ENCODE peak calls at places on chromosome 2, in six cellular contexts. V is tibial artery, I is AG04449, L is cardiac fibroblast, R is esophagus squamous epithelium, P is lower lobe of right lung. W is an unnamed sample.

GRCh38 chr2:37340637-37341036 is 3.8 kb upstream of the QPCT start:
- DNase-seq in V (no peak), I (no peak), L (no peak), P (no peak), R (no peak), W (no peak)

GRCh38 chr2:32632089-32632488 is 4.2 kb downstream of the TTC27 start:
- DNase-seq in I (peak; percentile 34), P (no peak), L (peak; percentile 40), R (no peak), V (no peak), W (no peak)

GRCh38 chr2:69509011-69509749 is 71.9 kb upstream of the NFU1 start:
- DNase-seq in I (no peak), V (no peak), L (no peak), P (no peak), R (no peak), W (no peak)

GRCh38 chr2:17752892-17753802 is 463 bp downstream of the SMC6 start:
- DNase-seq in L (peak; percentile 41), R (no peak), I (no peak), V (peak; percentile 71), P (peak; percentile 75), W (peak; percentile 48)

GRCh38 chr2:237747189-237747588 is 51.4 kb upstream of the RBM44 start:
- DNase-seq in V (no peak), R (no peak), P (no peak), L (no peak), I (no peak), W (no peak)

GRCh38 chr2:218718058-218718457 is 7.4 kb downstream of the TTLL4 start:
- DNase-seq in P (no peak), V (no peak), R (no peak), I (no peak), L (no peak), W (no peak)

GRCh38 chr2:53210538-53210937 is 557.1 kb upstream of the CHAC2 start:
- DNase-seq in I (no peak), P (no peak), R (no peak), L (no peak), V (no peak), W (no peak)

GRCh38 chr2:148577845-148578492 is 66.6 kb upstream of the EPC2 start:
- DNase-seq in I (no peak), L (no peak), P (no peak), R (no peak), V (no peak), W (no peak)

GRCh38 chr2:43115884-43116283 is 110.5 kb downstream of the ZFP36L2 start:
- DNase-seq in L (no peak), R (no peak), P (no peak), I (no peak), V (no peak), W (peak; percentile 10)

GRCh38 chr2:148259674-148260073 is 238.8 kb downstream of the MBD5 start:
- DNase-seq in P (no peak), L (no peak), R (no peak), V (no peak), I (no peak), W (no peak)

GRCh38 chr2:437772-438393 is 150.0 kb upstream of the ALKAL2 start:
- DNase-seq in I (no peak), P (no peak), V (no peak), L (no peak), R (peak; percentile 22), W (no peak)

GRCh38 chr2:182890773-182891381 is 24.4 kb upstream of the FRZB start:
- DNase-seq in L (no peak), P (no peak), R (no peak), I (no peak), V (no peak), W (no peak)
- H3K4me3 ChIP-seq in L (no peak overlapping the region), P (no peak overlapping the region), R (no peak overlapping the region), I (no peak overlapping the region), V (no peak overlapping the region), W (no peak overlapping the region)

GRCh38 chr2:137964066-137964858 is at the start of gene HNMT:
- DNase-seq in P (peak; percentile 53), V (peak; percentile 70), I (no peak), L (peak; percentile 84), R (no peak), W (peak; percentile 57)
- H3K4me3 ChIP-seq in P (peak within 1 kb of the TSS; percentile 58), V (peak within 1 kb of the TSS; percentile 57), I (peak within 1 kb of the TSS; percentile 51), L (peak within 1 kb of the TSS; percentile 67), R (peak within 1 kb of the TSS; percentile 65), W (peak within 1 kb of the TSS; percentile 64)

GRCh38 chr2:86249176-86249842 is 50.1 kb downstream of the MRPL35 start:
- DNase-seq in R (no peak), I (no peak), L (peak; percentile 47), V (no peak), P (no peak), W (no peak)
- H3K4me3 ChIP-seq in R (no peak overlapping the region), I (no peak overlapping the region), L (no peak overlapping the region), V (no peak overlapping the region), P (no peak overlapping the region), W (no peak overlapping the region)

DNA sequence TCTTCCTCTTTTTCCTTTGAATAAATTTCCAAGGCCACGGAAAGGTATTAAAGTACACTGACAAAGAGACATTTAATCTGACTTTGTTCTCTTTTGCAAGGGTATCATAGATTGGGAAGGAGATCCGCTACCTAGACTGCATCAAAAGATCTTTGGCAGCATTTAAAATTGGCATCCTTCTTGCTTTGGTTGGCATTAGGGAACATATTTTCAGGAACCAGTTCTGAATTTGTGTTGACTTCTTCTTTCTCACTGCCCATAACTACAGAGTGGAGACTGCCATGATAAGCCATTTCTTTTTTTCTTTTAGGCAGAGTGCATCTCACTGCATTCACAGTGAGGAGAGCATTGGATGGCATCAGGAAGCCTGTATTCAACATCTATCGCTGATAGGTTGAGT is 83.4 kb downstream of the DOCK10 start:
- DNase-seq in I (no peak), L (no peak), V (no peak), R (no peak), P (no peak), W (no peak)
- H3K4me3 ChIP-seq in I (no peak overlapping the region), L (no peak overlapping the region), V (no peak overlapping the region), R (no peak overlapping the region), P (no peak overlapping the region), W (no peak overlapping the region)

GRCh38 chr2:161983896-161984295 is 90.1 kb downstream of the DPP4 start:
- DNase-seq in V (no peak), R (no peak), L (peak; percentile 8), P (no peak), I (no peak), W (no peak)

GRCh38 chr2:161981016-161981415 is 93.0 kb downstream of the DPP4 start:
- DNase-seq in L (no peak), V (no peak), P (no peak), R (no peak), I (no peak), W (no peak)

GRCh38 chr2:161982548-161982947 is 91.5 kb downstream of the DPP4 start:
- DNase-seq in R (no peak), I (no peak), P (no peak), V (no peak), L (no peak), W (peak; percentile 67)

GRCh38 chr2:161981679-161982300 is 92.2 kb downstream of the DPP4 start:
- DNase-seq in L (no peak), V (no peak), R (no peak), P (no peak), I (no peak), W (no peak)

GRCh38 chr2:161983010-161983651 is 90.9 kb downstream of the DPP4 start:
- DNase-seq in V (no peak), I (no peak), P (no peak), R (no peak), L (no peak), W (no peak)
- H3K4me3 ChIP-seq in V (no peak overlapping the region), I (no peak overlapping the region), P (no peak overlapping the region), R (no peak overlapping the region), L (no peak overlapping the region), W (no peak overlapping the region)

GRCh38 chr2:222919841-222920609 is 59.2 kb downstream of the ACSL3 start:
- DNase-seq in L (peak; percentile 75), P (no peak), I (peak; percentile 78), R (no peak), V (no peak), W (no peak)
- H3K4me3 ChIP-seq in L (no peak overlapping the region), P (no peak overlapping the region), I (no peak overlapping the region), R (no peak overlapping the region), V (no peak overlapping the region), W (no peak overlapping the region)

GRCh38 chr2:176066645-176067586 is 16.8 kb downstream of the EVX2 start:
- DNase-seq in L (no peak), P (no peak), R (no peak), V (no peak), I (no peak), W (no peak)
- H3K4me3 ChIP-seq in L (peak overlapping the region; percentile 2), P (peak overlapping the region; percentile 39), R (peak overlapping the region; percentile 56), V (peak overlapping the region; percentile 51), I (peak overlapping the region; percentile 15), W (no peak overlapping the region)

DNA sequence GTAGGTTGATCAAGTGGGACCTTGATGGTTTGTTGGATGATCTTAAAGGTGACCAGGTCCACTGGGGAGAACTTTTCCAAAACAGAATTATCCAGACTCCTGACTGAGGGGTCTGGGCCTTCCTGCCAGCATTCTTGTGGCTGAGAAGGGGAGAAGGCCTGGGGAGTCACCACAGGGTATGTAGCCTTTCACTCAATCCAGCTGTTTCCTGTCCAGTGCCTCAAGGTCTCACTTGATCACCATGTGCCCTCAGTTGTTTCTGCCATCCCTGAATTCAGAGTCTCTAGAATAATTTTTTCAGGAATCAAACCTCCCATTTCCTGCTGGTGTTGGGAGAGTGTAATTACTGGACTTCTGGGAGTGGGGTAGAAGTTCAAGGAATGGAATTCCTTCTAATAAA is 54.4 kb upstream of the TANC1 start:
- DNase-seq in P (no peak), I (no peak), R (no peak), V (no peak), L (no peak), W (no peak)
- H3K4me3 ChIP-seq in P (no peak overlapping the region), I (no peak overlapping the region), R (no peak overlapping the region), V (no peak overlapping the region), L (no peak overlapping the region), W (no peak overlapping the region)